ENCODE peak calls at places on chromosomes 2 and 18, in six cellular contexts. G is HCT116, Y is neural progenitor cell, J is GM23338, B is PC-9, V is fibroblast of lung. S is an unnamed sample.
A peak's percentile ranks its signal among the peaks of the same experiment; 100 is the strongest.

GRCh38 chr18:41955688-41956087 is 654 bp downstream of the PIK3C3 start:
- DNase-seq in G (no peak), Y (no peak), J (no peak), B (no peak), V (peak; percentile 9), S (no peak)

GRCh38 chr2:34251578-34251977 is 652.5 kb upstream of the FAM98A start:
- DNase-seq in G (no peak), Y (no peak), J (no peak), B (no peak), V (no peak), S (no peak)

GRCh38 chr2:20663196-20664070 is 3.5 kb upstream of the GDF7 start:
- DNase-seq in G (no peak), Y (no peak), J (no peak), B (no peak), V (no peak), S (no peak)

GRCh38 chr2:64610456-64610855 is 43.3 kb downstream of the SERTAD2 start:
- DNase-seq in G (no peak), Y (no peak), J (no peak), B (no peak), V (no peak), S (no peak)

GRCh38 chr2:26585100-26585499 is 56.1 kb downstream of the CIB4 start:
- DNase-seq in G (no peak), Y (no peak), J (no peak), B (no peak), V (no peak), S (no peak)

GRCh38 chr2:56681659-56682396 is 498.0 kb downstream of the CCDC85A start:
- DNase-seq in G (no peak), Y (no peak), J (no peak), B (no peak), V (peak; percentile 8), S (peak; percentile 57)

GRCh38 chr2:70977605-70978205 is 725 bp upstream of the ANKRD53 start:
- DNase-seq in G (no peak), Y (no peak), J (peak; percentile 15), B (no peak), V (peak; percentile 96), S (peak; percentile 35)

GRCh38 chr2:110948027-110948687 is 172.6 kb upstream of the BCL2L11 start:
- DNase-seq in G (no peak), Y (no peak), J (no peak), B (no peak), V (peak; percentile 72), S (no peak)

GRCh38 chr2:85851253-85851955 is 37.4 kb downstream of the ST3GAL5 start:
- DNase-seq in G (no peak), Y (no peak), J (no peak), B (no peak), V (no peak), S (no peak)

GRCh38 chr2:23592061-23592685 is 207.2 kb downstream of the KLHL29 start:
- DNase-seq in G (no peak), Y (no peak), J (no peak), B (no peak), V (no peak), S (no peak)

GRCh38 chr2:84478867-84479266 is 19.8 kb upstream of the SUCLG1 start:
- DNase-seq in G (no peak), Y (no peak), J (no peak), B (no peak), V (no peak), S (no peak)
- TF ChIP-seq EZH2 in G (no peak), Y (no peak), J (no peak), B (no peak), V (no peak), S (no peak)

GRCh38 chr2:131008967-131009366 is 84.3 kb downstream of the FAM168B start:
- DNase-seq in G (no peak), Y (no peak), J (no peak), B (no peak), V (no peak), S (no peak)
- TF ChIP-seq EZH2 in G (no peak), Y (no peak), J (no peak), B (no peak), V (no peak), S (no peak)

GRCh38 chr2:170815746-170816498 is 765 bp upstream of the GAD1 start:
- DNase-seq in G (peak; percentile 57), Y (peak; percentile 94), J (peak; percentile 94), B (peak; percentile 66), V (peak; percentile 48), S (peak; percentile 31)
- TF ChIP-seq EZH2 in G (no peak), Y (peak; percentile 27), J (peak; percentile 88), B (no peak), V (peak; percentile 3), S (peak; percentile 8)

GRCh38 chr2:62071760-62072680 is 123.9 kb upstream of the B3GNT2 start:
- DNase-seq in G (no peak), Y (no peak), J (peak; percentile 50), B (no peak), V (no peak), S (no peak)

GRCh38 chr2:62074233-62074632 is 121.7 kb upstream of the B3GNT2 start:
- DNase-seq in G (no peak), Y (peak; percentile 22), J (peak; percentile 56), B (no peak), V (no peak), S (no peak)

DNA sequence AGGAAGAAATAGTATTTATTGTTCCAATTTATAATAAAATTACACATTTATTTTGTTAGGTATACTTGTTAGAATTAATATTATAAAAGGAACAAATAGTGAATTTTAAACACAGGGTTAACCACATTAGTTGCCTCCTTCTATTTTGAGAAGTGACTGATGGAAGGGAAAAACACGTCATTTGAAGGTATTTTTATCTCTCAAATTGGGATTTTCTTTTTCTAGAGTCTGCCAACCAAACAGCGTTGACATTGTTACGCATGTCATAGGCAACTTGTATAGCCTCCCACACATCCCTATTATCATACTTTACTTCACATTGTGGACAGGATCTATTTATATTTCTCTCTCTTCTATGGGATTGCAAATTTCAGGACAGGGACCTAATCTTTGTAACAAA is 118.7 kb upstream of the B3GNT2 start:
- DNase-seq in G (no peak), Y (no peak), J (no peak), B (no peak), V (no peak), S (no peak)
- TF ChIP-seq EZH2 in G (no peak), Y (no peak), J (no peak), B (no peak), V (no peak), S (no peak)

GRCh38 chr2:118855451-118856279 is 8.2 kb upstream of the EN1 start:
- DNase-seq in G (peak; percentile 53), Y (peak; percentile 94), J (peak; percentile 94), B (peak; percentile 69), V (peak; percentile 65), S (peak; percentile 68)
- TF ChIP-seq EZH2 in G (no peak), Y (no peak), J (peak; percentile 78), B (no peak), V (no peak), S (no peak)